ENCODE peak calls at places on chromosomes 4 and X, in four cellular contexts. One of them, this sample, is unnamed.

GRCh38 chr4:74671074-74671698 is 123.1 kb downstream of the BTC start:
- DNase-seq in C1 segment of cervical spinal cord: no peak
- DNase-seq in right cardiac atrium: peak
- DNase-seq in activated CD4-positive, alpha-beta T cell treated with anti-CD3 and anti-CD28 coated beads, Interleukin-2, amount 50 U/mL, for 1 hour: peak
- DNase-seq in this sample: peak

GRCh38 chr4:42122237-42122636 is 30.2 kb downstream of the BEND4 start:
- DNase-seq in C1 segment of cervical spinal cord: no peak
- DNase-seq in right cardiac atrium: no peak
- DNase-seq in activated CD4-positive, alpha-beta T cell treated with anti-CD3 and anti-CD28 coated beads, Interleukin-2, amount 50 U/mL, for 1 hour: no peak
- DNase-seq in this sample: no peak

GRCh38 chr4:106063009-106063408 is 167.7 kb downstream of the NPNT start:
- DNase-seq in C1 segment of cervical spinal cord: no peak
- DNase-seq in right cardiac atrium: no peak
- DNase-seq in activated CD4-positive, alpha-beta T cell treated with anti-CD3 and anti-CD28 coated beads, Interleukin-2, amount 50 U/mL, for 1 hour: no peak
- DNase-seq in this sample: no peak

GRCh38 chr4:38979511-38980230 is 52.5 kb downstream of the TMEM156 start:
- DNase-seq in C1 segment of cervical spinal cord: no peak
- DNase-seq in right cardiac atrium: no peak
- DNase-seq in activated CD4-positive, alpha-beta T cell treated with anti-CD3 and anti-CD28 coated beads, Interleukin-2, amount 50 U/mL, for 1 hour: no peak
- DNase-seq in this sample: no peak

GRCh38 chrX:129678176-129678880 is 23.6 kb upstream of the APLN start:
- DNase-seq in C1 segment of cervical spinal cord: no peak
- DNase-seq in right cardiac atrium: peak
- DNase-seq in activated CD4-positive, alpha-beta T cell treated with anti-CD3 and anti-CD28 coated beads, Interleukin-2, amount 50 U/mL, for 1 hour: peak
- DNase-seq in this sample: peak

GRCh38 chrX:30649859-30650258 is 3.4 kb upstream of the GK start:
- DNase-seq in C1 segment of cervical spinal cord: no peak
- DNase-seq in right cardiac atrium: no peak
- DNase-seq in activated CD4-positive, alpha-beta T cell treated with anti-CD3 and anti-CD28 coated beads, Interleukin-2, amount 50 U/mL, for 1 hour: no peak
- DNase-seq in this sample: no peak

GRCh38 chr4:177473991-177474390 is 31.8 kb upstream of the AGA start:
- DNase-seq in C1 segment of cervical spinal cord: no peak
- DNase-seq in right cardiac atrium: no peak
- DNase-seq in activated CD4-positive, alpha-beta T cell treated with anti-CD3 and anti-CD28 coated beads, Interleukin-2, amount 50 U/mL, for 1 hour: no peak
- DNase-seq in this sample: no peak

GRCh38 chr4:6986067-6986780 is 56.9 kb upstream of the TADA2B start:
- DNase-seq in C1 segment of cervical spinal cord: no peak
- DNase-seq in right cardiac atrium: peak
- DNase-seq in activated CD4-positive, alpha-beta T cell treated with anti-CD3 and anti-CD28 coated beads, Interleukin-2, amount 50 U/mL, for 1 hour: no peak
- DNase-seq in this sample: no peak

GRCh38 chr4:169372791-169373190 is 102.0 kb upstream of the SH3RF1 start:
- DNase-seq in C1 segment of cervical spinal cord: no peak
- DNase-seq in right cardiac atrium: no peak
- DNase-seq in activated CD4-positive, alpha-beta T cell treated with anti-CD3 and anti-CD28 coated beads, Interleukin-2, amount 50 U/mL, for 1 hour: no peak
- DNase-seq in this sample: no peak